ENCODE peak calls at places on chromosomes 13 and 19, in four cellular contexts. One of them, this sample, is unnamed.

GRCh38 chr13:48539550-48539949 is 6.7 kb upstream of the RCBTB2 start:
- DNase-seq in endothelial cell of umbilical vein: no peak
- DNase-seq in CD8-positive, alpha-beta T cell: no peak
- DNase-seq in IMR-90: no peak
- DNase-seq in this sample: no peak

GRCh38 chr13:110319774-110320509 is 12.9 kb downstream of the COL4A2 start:
- DNase-seq in endothelial cell of umbilical vein: peak
- DNase-seq in CD8-positive, alpha-beta T cell: no peak
- DNase-seq in IMR-90: peak
- DNase-seq in this sample: no peak

GRCh38 chr13:61410669-61411297 is 4.9 kb downstream of the PCDH20 start:
- DNase-seq in endothelial cell of umbilical vein: peak
- DNase-seq in CD8-positive, alpha-beta T cell: no peak
- DNase-seq in IMR-90: peak
- DNase-seq in this sample: no peak

GRCh38 chr13:59363950-59364349 is 799.8 kb downstream of the DIAPH3 start:
- DNase-seq in endothelial cell of umbilical vein: no peak
- DNase-seq in CD8-positive, alpha-beta T cell: no peak
- DNase-seq in IMR-90: no peak
- DNase-seq in this sample: no peak

GRCh38 chr19:44747739-44748425 is 626 bp upstream of the BCL3 start:
- DNase-seq in endothelial cell of umbilical vein: peak
- DNase-seq in CD8-positive, alpha-beta T cell: peak
- DNase-seq in IMR-90: peak
- DNase-seq in this sample: no peak

GRCh38 chr19:50922316-50922853 is 11.2 kb upstream of the KLK4 start:
- DNase-seq in endothelial cell of umbilical vein: peak
- DNase-seq in CD8-positive, alpha-beta T cell: peak
- DNase-seq in IMR-90: peak
- DNase-seq in this sample: peak

GRCh38 chr19:19034204-19034624 is 811 bp downstream of the ARMC6 start:
- DNase-seq in endothelial cell of umbilical vein: peak
- DNase-seq in CD8-positive, alpha-beta T cell: peak
- DNase-seq in IMR-90: peak
- DNase-seq in this sample: no peak

GRCh38 chr13:113903361-113903760 is 39.5 kb upstream of the GAS6 start:
- DNase-seq in endothelial cell of umbilical vein: no peak
- DNase-seq in CD8-positive, alpha-beta T cell: peak
- DNase-seq in IMR-90: peak
- DNase-seq in this sample: no peak

GRCh38 chr19:5567360-5567970 is at the start of gene TINCR:
- DNase-seq in endothelial cell of umbilical vein: no peak
- DNase-seq in CD8-positive, alpha-beta T cell: no peak
- DNase-seq in IMR-90: no peak
- DNase-seq in this sample: no peak

GRCh38 chr13:25725104-25725503 is 326.7 kb downstream of the SHISA2 start:
- DNase-seq in endothelial cell of umbilical vein: no peak
- DNase-seq in CD8-positive, alpha-beta T cell: no peak
- DNase-seq in IMR-90: no peak
- DNase-seq in this sample: no peak

GRCh38 chr19:44581288-44581687 is 32.1 kb upstream of the IGSF23 start:
- DNase-seq in endothelial cell of umbilical vein: no peak
- DNase-seq in CD8-positive, alpha-beta T cell: no peak
- DNase-seq in IMR-90: no peak
- DNase-seq in this sample: no peak

GRCh38 chr13:36997716-36998427 is 1.3 kb downstream of the ALG5 start:
- DNase-seq in endothelial cell of umbilical vein: no peak
- DNase-seq in CD8-positive, alpha-beta T cell: no peak
- DNase-seq in IMR-90: peak
- DNase-seq in this sample: no peak

GRCh38 chr19:1826557-1827521 is 14.8 kb upstream of the ATP8B3 start:
- DNase-seq in endothelial cell of umbilical vein: no peak
- DNase-seq in CD8-positive, alpha-beta T cell: no peak
- DNase-seq in IMR-90: no peak
- DNase-seq in this sample: no peak

GRCh38 chr19:48644839-48645651 is 942 bp downstream of the CA11 start:
- DNase-seq in endothelial cell of umbilical vein: peak
- DNase-seq in CD8-positive, alpha-beta T cell: peak
- DNase-seq in IMR-90: peak
- DNase-seq in this sample: no peak

GRCh38 chr19:3976495-3977241 is 5.8 kb upstream of the DAPK3 start:
- DNase-seq in endothelial cell of umbilical vein: no peak
- DNase-seq in CD8-positive, alpha-beta T cell: no peak
- DNase-seq in IMR-90: no peak
- DNase-seq in this sample: no peak

GRCh38 chr19:35125746-35126623 is 8.9 kb downstream of the LGI4 start:
- DNase-seq in endothelial cell of umbilical vein: no peak
- DNase-seq in CD8-positive, alpha-beta T cell: no peak
- DNase-seq in IMR-90: no peak
- DNase-seq in this sample: no peak

GRCh38 chr19:35125270-35125717 is 9.6 kb downstream of the LGI4 start:
- DNase-seq in endothelial cell of umbilical vein: no peak
- DNase-seq in CD8-positive, alpha-beta T cell: no peak
- DNase-seq in IMR-90: no peak
- DNase-seq in this sample: no peak

GRCh38 chr19:35127871-35128270 is 7.0 kb downstream of the LGI4 start:
- DNase-seq in endothelial cell of umbilical vein: no peak
- DNase-seq in CD8-positive, alpha-beta T cell: no peak
- DNase-seq in IMR-90: no peak
- DNase-seq in this sample: no peak

GRCh38 chr19:35128398-35129057 is 6.3 kb downstream of the LGI4 start:
- DNase-seq in endothelial cell of umbilical vein: no peak
- DNase-seq in CD8-positive, alpha-beta T cell: no peak
- DNase-seq in IMR-90: no peak
- DNase-seq in this sample: no peak

DNA sequence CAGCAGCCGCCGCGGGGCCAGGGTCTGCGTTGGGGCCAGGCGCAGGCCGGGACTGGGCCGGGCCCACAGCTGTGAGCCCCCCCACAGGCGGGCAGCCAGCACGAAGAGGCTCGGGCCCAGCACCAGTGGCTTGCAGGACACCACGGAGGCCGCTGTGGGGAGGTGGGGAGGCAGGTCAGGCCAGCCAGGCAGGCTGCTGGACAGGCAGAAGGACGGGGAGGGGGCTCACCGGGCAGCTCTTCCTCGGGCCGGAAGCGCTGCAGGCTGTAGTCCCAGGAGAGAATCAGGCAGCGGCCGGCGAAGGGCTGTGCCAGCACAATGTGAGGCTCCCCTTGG is 8.3 kb downstream of the LGI4 start:
- DNase-seq in endothelial cell of umbilical vein: no peak
- DNase-seq in CD8-positive, alpha-beta T cell: no peak
- DNase-seq in IMR-90: no peak
- DNase-seq in this sample: no peak
- H3K4me3 ChIP-seq in endothelial cell of umbilical vein: no peak
- H3K4me3 ChIP-seq in CD8-positive, alpha-beta T cell: no peak
- H3K4me3 ChIP-seq in IMR-90: no peak
- H3K4me3 ChIP-seq in this sample: no peak

GRCh38 chr13:108728370-108728769 is 99.0 kb downstream of the MYO16 start:
- DNase-seq in endothelial cell of umbilical vein: no peak
- DNase-seq in CD8-positive, alpha-beta T cell: no peak
- DNase-seq in IMR-90: no peak
- DNase-seq in this sample: no peak
- TF ChIP-seq CTCF in endothelial cell of umbilical vein: no peak
- TF ChIP-seq CTCF in CD8-positive, alpha-beta T cell: no peak
- TF ChIP-seq CTCF in IMR-90: no peak
- TF ChIP-seq CTCF in this sample: no peak

DNA sequence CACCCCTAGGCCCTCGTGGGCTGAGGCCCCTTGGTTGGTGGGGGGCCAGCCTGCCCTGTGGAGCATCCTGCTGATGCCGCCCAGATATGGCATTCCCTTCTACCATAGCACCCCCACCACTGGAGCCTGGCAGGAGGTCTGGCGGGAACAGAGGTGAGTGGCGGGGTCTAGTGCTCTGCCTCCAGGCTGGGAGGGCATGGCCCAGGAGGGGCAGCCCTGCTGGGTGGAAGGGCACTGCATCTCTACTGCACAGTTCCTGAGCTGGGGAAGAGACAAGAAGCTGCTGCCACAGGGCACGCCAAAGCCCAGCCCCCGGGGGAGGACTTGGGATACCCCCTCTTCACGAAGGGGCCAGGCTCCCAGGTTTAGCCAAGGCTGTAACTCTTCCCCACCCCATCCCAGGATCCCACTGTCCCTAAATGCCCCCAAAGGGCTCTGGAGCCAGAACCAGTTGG is 2.4 kb upstream of the KMT2B start:
- DNase-seq in endothelial cell of umbilical vein: no peak
- DNase-seq in CD8-positive, alpha-beta T cell: no peak
- DNase-seq in IMR-90: no peak
- DNase-seq in this sample: no peak
- H3K4me3 ChIP-seq in endothelial cell of umbilical vein: no peak
- H3K4me3 ChIP-seq in CD8-positive, alpha-beta T cell: peak
- H3K4me3 ChIP-seq in IMR-90: no peak
- H3K4me3 ChIP-seq in this sample: no peak

GRCh38 chr19:796692-797527 is at the start of gene PTBP1:
- DNase-seq in endothelial cell of umbilical vein: peak
- DNase-seq in CD8-positive, alpha-beta T cell: peak
- DNase-seq in IMR-90: peak
- DNase-seq in this sample: peak
- TF ChIP-seq CTCF in endothelial cell of umbilical vein: no peak
- TF ChIP-seq CTCF in CD8-positive, alpha-beta T cell: no peak
- TF ChIP-seq CTCF in IMR-90: no peak
- TF ChIP-seq CTCF in this sample: peak

GRCh38 chr13:111893607-111894443 is 173.1 kb upstream of the SOX1 start:
- DNase-seq in endothelial cell of umbilical vein: no peak
- DNase-seq in CD8-positive, alpha-beta T cell: peak
- DNase-seq in IMR-90: no peak
- DNase-seq in this sample: no peak

GRCh38 chr13:111895896-111896821 is 170.8 kb upstream of the SOX1 start:
- DNase-seq in endothelial cell of umbilical vein: no peak
- DNase-seq in CD8-positive, alpha-beta T cell: peak
- DNase-seq in IMR-90: no peak
- DNase-seq in this sample: no peak

GRCh38 chr13:111897178-111897845 is 169.6 kb upstream of the SOX1 start:
- DNase-seq in endothelial cell of umbilical vein: no peak
- DNase-seq in CD8-positive, alpha-beta T cell: peak
- DNase-seq in IMR-90: no peak
- DNase-seq in this sample: no peak

GRCh38 chr13:111897846-111898215 is 169.1 kb upstream of the SOX1 start:
- DNase-seq in endothelial cell of umbilical vein: no peak
- DNase-seq in CD8-positive, alpha-beta T cell: peak
- DNase-seq in IMR-90: no peak
- DNase-seq in this sample: no peak

DNA sequence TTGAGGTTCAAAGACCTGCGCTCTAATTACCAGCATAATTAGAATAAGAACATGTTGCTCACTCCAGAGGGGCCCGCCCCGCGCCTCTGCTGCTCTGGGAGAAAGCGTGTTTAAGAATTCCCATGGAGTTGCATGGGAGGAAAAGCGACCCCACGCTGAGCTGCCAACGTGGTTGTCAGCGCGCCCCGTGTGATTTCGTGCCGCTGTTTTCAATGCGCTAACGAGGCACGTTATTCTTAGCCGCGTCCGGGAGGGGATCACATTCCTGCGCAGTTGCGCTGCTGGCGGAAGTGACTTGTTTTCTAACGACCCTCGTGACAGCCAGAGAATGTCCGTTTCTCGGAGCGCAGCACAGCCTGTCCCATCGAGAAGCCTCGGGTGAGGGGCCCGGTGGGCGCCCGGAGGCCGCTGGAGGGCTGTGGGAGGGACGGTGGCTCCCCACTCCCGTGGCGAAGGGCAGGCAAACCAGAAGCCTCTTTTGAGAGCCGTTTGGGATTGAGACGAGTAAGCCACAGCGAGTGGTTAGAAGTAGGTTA is 173.8 kb upstream of the SOX1 start:
- DNase-seq in endothelial cell of umbilical vein: no peak
- DNase-seq in CD8-positive, alpha-beta T cell: peak
- DNase-seq in IMR-90: no peak
- DNase-seq in this sample: no peak
- H3K4me3 ChIP-seq in endothelial cell of umbilical vein: no peak
- H3K4me3 ChIP-seq in CD8-positive, alpha-beta T cell: no peak
- H3K4me3 ChIP-seq in IMR-90: no peak
- H3K4me3 ChIP-seq in this sample: no peak

DNA sequence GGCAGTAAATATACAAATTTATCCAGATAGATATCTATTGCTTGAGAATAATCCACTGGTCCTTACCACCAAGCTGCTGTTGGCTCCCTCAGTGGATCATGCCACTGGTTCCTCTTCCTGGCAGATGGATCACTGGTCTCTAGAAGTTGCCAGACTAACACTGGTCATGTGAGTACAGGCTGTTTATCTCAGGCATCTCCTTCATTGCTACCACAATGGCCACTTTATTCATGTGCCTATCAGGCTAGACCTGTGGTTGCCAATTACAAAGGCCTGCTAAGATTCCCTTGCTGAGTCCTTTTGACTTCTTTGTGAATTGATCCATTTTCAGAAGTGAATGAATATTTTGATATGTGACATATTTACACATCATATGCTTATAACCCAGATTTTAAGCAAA is 1659.5 kb upstream of the PCDH20 start:
- DNase-seq in endothelial cell of umbilical vein: no peak
- DNase-seq in CD8-positive, alpha-beta T cell: no peak
- DNase-seq in IMR-90: no peak
- DNase-seq in this sample: no peak
- TF ChIP-seq CTCF in endothelial cell of umbilical vein: no peak
- TF ChIP-seq CTCF in CD8-positive, alpha-beta T cell: no peak
- TF ChIP-seq CTCF in IMR-90: no peak
- TF ChIP-seq CTCF in this sample: no peak